ENCODE peak calls at places on chromosomes 7 and 10, in eight cellular contexts. O is adipocyte, D is IMR-90, I is brain microvascular endothelial cell, T is fibroblast of lung, B is GM23338, V is tibial nerve, R is esophagus squamous epithelium. C is an unnamed sample.

GRCh38 chr10:48572414-48572813 is 32.5 kb downstream of the ARHGAP22 start:
- DNase-seq in O (peak; percentile 30), D (peak; percentile 73), I (no peak), T (peak; percentile 82), B (no peak), V (no peak), R (no peak), C (no peak)

GRCh38 chr7:22320416-22320815 is 36.5 kb downstream of the RAPGEF5 start:
- DNase-seq in O (no peak), D (no peak), I (no peak), T (peak; percentile 6), B (no peak), V (no peak), R (no peak), C (no peak)

GRCh38 chr10:12847361-12847975 is 154.0 kb downstream of the CCDC3 start:
- DNase-seq in O (no peak), D (no peak), I (no peak), T (no peak), B (peak; percentile 90), V (no peak), R (no peak), C (peak; percentile 32)

GRCh38 chr10:37222046-37222445 is 96.6 kb downstream of the ANKRD30A start:
- DNase-seq in O (no peak), D (no peak), I (no peak), T (no peak), B (no peak), V (no peak), R (no peak), C (no peak)

GRCh38 chr7:140251824-140252555 is 75.2 kb upstream of the KDM7A start:
- DNase-seq in O (no peak), D (no peak), I (no peak), T (no peak), B (no peak), V (no peak), R (no peak), C (no peak)

GRCh38 chr7:123719481-123719806 is 29.4 kb downstream of the WASL start:
- DNase-seq in O (no peak), D (no peak), I (no peak), T (no peak), B (no peak), V (no peak), R (no peak), C (no peak)

GRCh38 chr7:73933091-73933490 is 72.1 kb downstream of the TMEM270 start:
- DNase-seq in O (no peak), D (peak; percentile 20), I (no peak), T (peak; percentile 21), B (no peak), V (no peak), R (no peak), C (no peak)

GRCh38 chr7:131547589-131547988 is 8.8 kb downstream of the PODXL start:
- DNase-seq in O (no peak), D (no peak), I (no peak), T (no peak), B (no peak), V (no peak), R (no peak), C (no peak)

GRCh38 chr10:113704637-113705343 is 25.1 kb downstream of the CASP7 start:
- DNase-seq in O (peak; percentile 76), D (peak; percentile 60), I (peak; percentile 18), T (peak; percentile 43), B (peak; percentile 72), V (no peak), R (no peak), C (no peak)

GRCh38 chr7:87091487-87092066 is 32.1 kb upstream of the ELAPOR2 start:
- DNase-seq in O (no peak), D (no peak), I (no peak), T (no peak), B (peak; percentile 38), V (no peak), R (no peak), C (no peak)

GRCh38 chr7:92178928-92179373 is at the start of gene LRRD1:
- DNase-seq in O (peak; percentile 84), D (peak; percentile 73), I (peak; percentile 83), T (peak; percentile 82), B (peak; percentile 93), V (peak; percentile 80), R (peak; percentile 30), C (peak; percentile 62)

GRCh38 chr7:143013897-143014296 is 13.0 kb downstream of the OR9A2 start:
- DNase-seq in O (peak; percentile 89), D (peak; percentile 53), I (peak; percentile 56), T (peak; percentile 89), B (no peak), V (no peak), R (no peak), C (no peak)

GRCh38 chr10:43871545-43871944 is 222.9 kb upstream of the ZNF32 start:
- DNase-seq in O (no peak), D (no peak), I (no peak), T (no peak), B (no peak), V (no peak), R (no peak), C (no peak)

GRCh38 chr7:129434846-129435318 is 650 bp downstream of the STRIP2 start:
- DNase-seq in O (peak; percentile 36), D (peak; percentile 14), I (peak; percentile 2), T (peak; percentile 18), B (peak; percentile 65), V (no peak), R (no peak), C (no peak)

GRCh38 chr7:130022623-130023175 is 28.5 kb downstream of the ZC3HC1 start:
- DNase-seq in O (no peak), D (no peak), I (no peak), T (no peak), B (no peak), V (no peak), R (no peak), C (no peak)

GRCh38 chr7:84647797-84648762 is 453.5 kb upstream of the SEMA3A start:
- DNase-seq in O (peak; percentile 82), D (peak; percentile 94), I (peak; percentile 74), T (peak; percentile 91), B (no peak), V (no peak), R (no peak), C (no peak)

GRCh38 chr7:107387077-107387476 is 82.8 kb upstream of the GPR22 start:
- DNase-seq in O (peak; percentile 62), D (peak; percentile 39), I (peak; percentile 31), T (peak; percentile 44), B (peak; percentile 64), V (no peak), R (no peak), C (no peak)

GRCh38 chr10:103958996-103959395 is 7.9 kb upstream of the SLK start:
- DNase-seq in O (no peak), D (no peak), I (no peak), T (peak; percentile 21), B (no peak), V (no peak), R (no peak), C (no peak)

GRCh38 chr7:16881809-16882208 is at the start of gene AGR3:
- DNase-seq in O (no peak), D (no peak), I (no peak), T (no peak), B (no peak), V (no peak), R (no peak), C (no peak)
- H3K4me3 ChIP-seq in O (no peak within 1 kb of the TSS), D (no peak within 1 kb of the TSS), I (no peak within 1 kb of the TSS), T (no peak within 1 kb of the TSS), B (no peak within 1 kb of the TSS), V (no peak within 1 kb of the TSS), R (no peak within 1 kb of the TSS), C (no peak within 1 kb of the TSS)

DNA sequence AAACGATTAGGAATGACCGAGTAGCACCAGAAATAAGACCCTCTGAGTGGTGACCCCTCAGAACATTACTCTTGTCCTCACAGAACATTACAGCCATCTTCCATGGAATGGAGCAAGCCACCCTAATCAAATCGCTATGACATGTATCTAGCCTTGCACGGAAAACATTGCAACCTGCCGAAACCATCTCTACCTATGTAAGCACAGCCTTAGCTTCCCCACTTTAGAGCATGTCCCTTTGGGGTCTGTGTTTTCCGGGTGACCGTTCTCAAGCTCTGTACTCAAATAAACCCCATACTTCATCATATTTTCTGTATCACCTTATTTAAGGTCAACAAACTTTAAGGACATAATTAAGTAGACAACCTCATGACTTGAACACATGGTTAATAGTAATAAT is 179.0 kb downstream of the PRKCQ start:
- DNase-seq in O (no peak), D (no peak), I (no peak), T (peak; percentile 19), B (no peak), V (no peak), R (no peak), C (no peak)
- H3K4me3 ChIP-seq in O (peak overlapping the region; percentile 71), D (no peak overlapping the region), I (no peak overlapping the region), T (no peak overlapping the region), B (no peak overlapping the region), V (no peak overlapping the region), R (no peak overlapping the region), C (no peak overlapping the region)

DNA sequence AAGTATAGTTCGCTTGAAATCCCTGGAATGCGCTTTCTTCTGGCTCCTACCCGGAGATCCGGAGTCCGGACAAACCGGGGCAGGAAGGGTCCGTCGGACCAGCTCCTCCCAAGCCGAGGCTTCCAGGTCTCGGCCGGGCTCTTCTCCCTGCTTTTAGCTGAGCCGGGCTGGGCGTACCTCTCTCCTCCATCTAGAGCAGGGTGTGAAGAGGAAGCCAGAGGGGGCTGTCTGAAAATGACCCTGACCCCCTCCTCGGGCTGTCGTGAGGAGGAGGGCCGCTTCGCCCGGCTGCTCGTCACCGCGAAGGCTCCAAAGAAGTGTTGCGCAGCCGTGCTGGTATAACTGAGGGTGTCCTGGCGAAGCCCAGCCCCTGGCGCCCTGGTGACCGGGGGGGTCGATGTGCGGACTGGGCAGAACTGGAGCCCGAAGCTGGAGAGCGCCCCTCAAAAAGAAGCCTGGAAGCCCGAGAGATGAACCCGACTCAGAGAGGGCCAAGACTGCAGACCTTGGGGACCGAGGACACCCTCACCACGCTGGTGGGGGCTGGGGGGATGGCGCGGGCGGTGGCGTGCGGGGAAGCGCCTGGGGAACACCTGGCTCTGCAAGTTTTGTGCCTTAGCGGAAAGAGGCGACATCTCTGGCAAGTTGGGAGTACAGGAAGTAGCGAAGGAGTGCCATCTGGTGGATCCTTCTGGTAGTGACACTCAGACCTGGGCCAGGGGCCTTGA is 5.7 kb downstream of the KAZALD1 start:
- DNase-seq in O (peak; percentile 94), D (peak; percentile 83), I (peak; percentile 78), T (peak; percentile 70), B (peak; percentile 92), V (peak; percentile 51), R (no peak), C (peak; percentile 84)
- H3K4me3 ChIP-seq in O (peak overlapping the region; percentile 76), D (peak overlapping the region; percentile 42), I (peak overlapping the region; percentile 60), T (peak overlapping the region; percentile 38), B (peak overlapping the region; percentile 74), V (peak overlapping the region; percentile 56), R (peak overlapping the region; percentile 55), C (peak overlapping the region; percentile 62)

GRCh38 chr10:24722676-24723385 is 856 bp downstream of the ARHGAP21 start:
- DNase-seq in O (peak; percentile 86), D (peak; percentile 40), I (peak; percentile 20), T (peak; percentile 56), B (peak; percentile 67), V (peak; percentile 31), R (no peak), C (peak; percentile 76)

GRCh38 chr10:24722131-24722675 is 1.5 kb downstream of the ARHGAP21 start:
- DNase-seq in O (no peak), D (peak; percentile 18), I (no peak), T (peak; percentile 26), B (peak; percentile 23), V (no peak), R (no peak), C (no peak)

GRCh38 chr10:24720096-24720495 is 3.6 kb downstream of the ARHGAP21 start:
- DNase-seq in O (peak; percentile 37), D (no peak), I (no peak), T (no peak), B (peak; percentile 43), V (no peak), R (no peak), C (no peak)

GRCh38 chr10:24723386-24723787 is 300 bp downstream of the ARHGAP21 start:
- DNase-seq in O (no peak), D (peak; percentile 36), I (no peak), T (peak; percentile 42), B (no peak), V (no peak), R (no peak), C (no peak)

GRCh38 chr10:24721254-24722106 is 2.2 kb downstream of the ARHGAP21 start:
- DNase-seq in O (peak; percentile 58), D (peak; percentile 12), I (no peak), T (peak; percentile 35), B (peak; percentile 59), V (no peak), R (no peak), C (no peak)
- H3K4me3 ChIP-seq in O (peak overlapping the region; percentile 90), D (peak overlapping the region; percentile 58), I (peak overlapping the region; percentile 72), T (peak overlapping the region; percentile 77), B (peak overlapping the region; percentile 69), V (peak overlapping the region; percentile 47), R (peak overlapping the region; percentile 77), C (no peak overlapping the region)